ENCODE peak calls at places on chromosomes 4 and X, in nine cellular contexts. One of them, this sample, is unnamed.

GRCh38 chr4:152860057-152860456 is 76.1 kb upstream of the FHDC1 start:
- DNase-seq in iPS DF 6.9: no peak
- DNase-seq in H9: no peak
- DNase-seq in left ventricle myocardium inferior: no peak
- DNase-seq in thoracic aorta: no peak
- DNase-seq in PC-9: no peak
- DNase-seq in GM12878: no peak
- DNase-seq in CD8-positive, alpha-beta T cell: no peak
- DNase-seq in fibroblast of lung: no peak
- DNase-seq in this sample: no peak

GRCh38 chr4:63090641-63091040 is 1318.6 kb downstream of the TECRL start:
- DNase-seq in iPS DF 6.9: no peak
- DNase-seq in H9: no peak
- DNase-seq in left ventricle myocardium inferior: no peak
- DNase-seq in thoracic aorta: no peak
- DNase-seq in PC-9: no peak
- DNase-seq in GM12878: no peak
- DNase-seq in CD8-positive, alpha-beta T cell: no peak
- DNase-seq in fibroblast of lung: no peak
- DNase-seq in this sample: no peak

GRCh38 chr4:73259552-73260140 is 1.0 kb upstream of the ANKRD17 start:
- DNase-seq in iPS DF 6.9: no peak
- DNase-seq in H9: no peak
- DNase-seq in left ventricle myocardium inferior: no peak
- DNase-seq in thoracic aorta: no peak
- DNase-seq in PC-9: no peak
- DNase-seq in GM12878: no peak
- DNase-seq in CD8-positive, alpha-beta T cell: no peak
- DNase-seq in fibroblast of lung: no peak
- DNase-seq in this sample: no peak

GRCh38 chr4:184345573-184345922 is 127.9 kb upstream of the ENPP6 start:
- DNase-seq in iPS DF 6.9: no peak
- DNase-seq in H9: no peak
- DNase-seq in left ventricle myocardium inferior: peak; percentile 58
- DNase-seq in thoracic aorta: no peak
- DNase-seq in PC-9: no peak
- DNase-seq in GM12878: no peak
- DNase-seq in CD8-positive, alpha-beta T cell: no peak
- DNase-seq in fibroblast of lung: peak; percentile 8
- DNase-seq in this sample: peak; percentile 87

GRCh38 chr4:15833801-15834200 is 55.7 kb downstream of the CD38 start:
- DNase-seq in iPS DF 6.9: no peak
- DNase-seq in H9: no peak
- DNase-seq in left ventricle myocardium inferior: no peak
- DNase-seq in thoracic aorta: no peak
- DNase-seq in PC-9: no peak
- DNase-seq in GM12878: no peak
- DNase-seq in CD8-positive, alpha-beta T cell: no peak
- DNase-seq in fibroblast of lung: no peak
- DNase-seq in this sample: no peak

GRCh38 chr4:10578027-10578426 is 106.5 kb downstream of the CLNK start:
- DNase-seq in iPS DF 6.9: no peak
- DNase-seq in H9: no peak
- DNase-seq in left ventricle myocardium inferior: no peak
- DNase-seq in thoracic aorta: no peak
- DNase-seq in PC-9: no peak
- DNase-seq in GM12878: peak; percentile 45
- DNase-seq in CD8-positive, alpha-beta T cell: no peak
- DNase-seq in fibroblast of lung: no peak
- DNase-seq in this sample: no peak

GRCh38 chr4:128386761-128387599 is 99.4 kb upstream of the PGRMC2 start:
- DNase-seq in iPS DF 6.9: no peak
- DNase-seq in H9: no peak
- DNase-seq in left ventricle myocardium inferior: peak; percentile 88
- DNase-seq in thoracic aorta: peak; percentile 69
- DNase-seq in PC-9: peak; percentile 87
- DNase-seq in GM12878: no peak
- DNase-seq in CD8-positive, alpha-beta T cell: no peak
- DNase-seq in fibroblast of lung: peak; percentile 99
- DNase-seq in this sample: peak; percentile 97

GRCh38 chr4:72896515-72896914 is 173.0 kb downstream of the COX18 start:
- DNase-seq in iPS DF 6.9: no peak
- DNase-seq in H9: no peak
- DNase-seq in left ventricle myocardium inferior: no peak
- DNase-seq in thoracic aorta: peak; percentile 10
- DNase-seq in PC-9: no peak
- DNase-seq in GM12878: no peak
- DNase-seq in CD8-positive, alpha-beta T cell: no peak
- DNase-seq in fibroblast of lung: peak; percentile 67
- DNase-seq in this sample: no peak

GRCh38 chrX:68018248-68019203 is 414.8 kb downstream of the OPHN1 start:
- DNase-seq in iPS DF 6.9: peak; percentile 35
- DNase-seq in H9: peak; percentile 68
- DNase-seq in left ventricle myocardium inferior: no peak
- DNase-seq in thoracic aorta: no peak
- DNase-seq in PC-9: peak; percentile 21
- DNase-seq in GM12878: no peak
- DNase-seq in CD8-positive, alpha-beta T cell: no peak
- DNase-seq in fibroblast of lung: peak; percentile 1
- DNase-seq in this sample: no peak

GRCh38 chr4:59455751-59456150 is 1744.4 kb upstream of the ADGRL3 start:
- DNase-seq in iPS DF 6.9: no peak
- DNase-seq in H9: no peak
- DNase-seq in left ventricle myocardium inferior: no peak
- DNase-seq in thoracic aorta: no peak
- DNase-seq in PC-9: no peak
- DNase-seq in GM12878: no peak
- DNase-seq in CD8-positive, alpha-beta T cell: no peak
- DNase-seq in fibroblast of lung: no peak
- DNase-seq in this sample: no peak

GRCh38 chr4:105015750-105016149 is 130.9 kb upstream of the TET2 start:
- DNase-seq in iPS DF 6.9: no peak
- DNase-seq in H9: no peak
- DNase-seq in left ventricle myocardium inferior: no peak
- DNase-seq in thoracic aorta: no peak
- DNase-seq in PC-9: no peak
- DNase-seq in GM12878: no peak
- DNase-seq in CD8-positive, alpha-beta T cell: no peak
- DNase-seq in fibroblast of lung: no peak
- DNase-seq in this sample: no peak

GRCh38 chr4:140151700-140152014 is 2.3 kb downstream of the MAML3 start:
- DNase-seq in iPS DF 6.9: peak; percentile 68
- DNase-seq in H9: peak; percentile 92
- DNase-seq in left ventricle myocardium inferior: peak; percentile 78
- DNase-seq in thoracic aorta: peak; percentile 30
- DNase-seq in PC-9: peak; percentile 82
- DNase-seq in GM12878: no peak
- DNase-seq in CD8-positive, alpha-beta T cell: no peak
- DNase-seq in fibroblast of lung: peak; percentile 87
- DNase-seq in this sample: peak; percentile 68

GRCh38 chr4:8745036-8745827 is 126.4 kb downstream of the HMX1 start:
- DNase-seq in iPS DF 6.9: no peak
- DNase-seq in H9: no peak
- DNase-seq in left ventricle myocardium inferior: no peak
- DNase-seq in thoracic aorta: no peak
- DNase-seq in PC-9: no peak
- DNase-seq in GM12878: no peak
- DNase-seq in CD8-positive, alpha-beta T cell: no peak
- DNase-seq in fibroblast of lung: no peak
- DNase-seq in this sample: no peak

GRCh38 chrX:7120578-7121219 is 26.8 kb upstream of the STS start:
- DNase-seq in iPS DF 6.9: no peak
- DNase-seq in H9: no peak
- DNase-seq in left ventricle myocardium inferior: no peak
- DNase-seq in thoracic aorta: no peak
- DNase-seq in PC-9: peak; percentile 6
- DNase-seq in GM12878: no peak
- DNase-seq in CD8-positive, alpha-beta T cell: no peak
- DNase-seq in fibroblast of lung: peak; percentile 83
- DNase-seq in this sample: no peak

GRCh38 chr4:164621886-164622521 is 131.9 kb upstream of the SMIM31 start:
- DNase-seq in iPS DF 6.9: no peak
- DNase-seq in H9: no peak
- DNase-seq in left ventricle myocardium inferior: no peak
- DNase-seq in thoracic aorta: no peak
- DNase-seq in PC-9: no peak
- DNase-seq in GM12878: no peak
- DNase-seq in CD8-positive, alpha-beta T cell: no peak
- DNase-seq in fibroblast of lung: no peak
- DNase-seq in this sample: no peak

GRCh38 chr4:41866799-41867677 is 68.2 kb upstream of the TMEM33 start:
- DNase-seq in iPS DF 6.9: no peak
- DNase-seq in H9: peak; percentile 57
- DNase-seq in left ventricle myocardium inferior: no peak
- DNase-seq in thoracic aorta: no peak
- DNase-seq in PC-9: no peak
- DNase-seq in GM12878: no peak
- DNase-seq in CD8-positive, alpha-beta T cell: no peak
- DNase-seq in fibroblast of lung: no peak
- DNase-seq in this sample: no peak

GRCh38 chr4:136900706-136901105 is 631.6 kb downstream of the PCDH18 start:
- DNase-seq in iPS DF 6.9: no peak
- DNase-seq in H9: no peak
- DNase-seq in left ventricle myocardium inferior: no peak
- DNase-seq in thoracic aorta: no peak
- DNase-seq in PC-9: no peak
- DNase-seq in GM12878: no peak
- DNase-seq in CD8-positive, alpha-beta T cell: no peak
- DNase-seq in fibroblast of lung: peak; percentile 13
- DNase-seq in this sample: no peak

GRCh38 chr4:735583-735982 is 30.0 kb downstream of the PCGF3 start:
- DNase-seq in iPS DF 6.9: no peak
- DNase-seq in H9: no peak
- DNase-seq in left ventricle myocardium inferior: no peak
- DNase-seq in thoracic aorta: no peak
- DNase-seq in PC-9: no peak
- DNase-seq in GM12878: no peak
- DNase-seq in CD8-positive, alpha-beta T cell: no peak
- DNase-seq in fibroblast of lung: no peak
- DNase-seq in this sample: no peak

GRCh38 chr4:4355302-4355701 is 31.6 kb upstream of the NSG1 start:
- DNase-seq in iPS DF 6.9: no peak
- DNase-seq in H9: no peak
- DNase-seq in left ventricle myocardium inferior: no peak
- DNase-seq in thoracic aorta: no peak
- DNase-seq in PC-9: no peak
- DNase-seq in GM12878: no peak
- DNase-seq in CD8-positive, alpha-beta T cell: no peak
- DNase-seq in fibroblast of lung: no peak
- DNase-seq in this sample: no peak
- H3K4me1 ChIP-seq in iPS DF 6.9: no peaks in the 10 kb centered on the region
- H3K4me1 ChIP-seq in H9: no peaks in the 10 kb centered on the region
- H3K4me1 ChIP-seq in left ventricle myocardium inferior: no peaks in the 10 kb centered on the region
- H3K4me1 ChIP-seq in thoracic aorta: no peaks in the 10 kb centered on the region
- H3K4me1 ChIP-seq in PC-9: no peaks in the 10 kb centered on the region
- H3K4me1 ChIP-seq in GM12878: no peaks in the 10 kb centered on the region
- H3K4me1 ChIP-seq in CD8-positive, alpha-beta T cell: no peaks in the 10 kb centered on the region
- H3K4me1 ChIP-seq in fibroblast of lung: no peaks in the 10 kb centered on the region
- H3K4me1 ChIP-seq in this sample: no peaks in the 10 kb centered on the region

DNA sequence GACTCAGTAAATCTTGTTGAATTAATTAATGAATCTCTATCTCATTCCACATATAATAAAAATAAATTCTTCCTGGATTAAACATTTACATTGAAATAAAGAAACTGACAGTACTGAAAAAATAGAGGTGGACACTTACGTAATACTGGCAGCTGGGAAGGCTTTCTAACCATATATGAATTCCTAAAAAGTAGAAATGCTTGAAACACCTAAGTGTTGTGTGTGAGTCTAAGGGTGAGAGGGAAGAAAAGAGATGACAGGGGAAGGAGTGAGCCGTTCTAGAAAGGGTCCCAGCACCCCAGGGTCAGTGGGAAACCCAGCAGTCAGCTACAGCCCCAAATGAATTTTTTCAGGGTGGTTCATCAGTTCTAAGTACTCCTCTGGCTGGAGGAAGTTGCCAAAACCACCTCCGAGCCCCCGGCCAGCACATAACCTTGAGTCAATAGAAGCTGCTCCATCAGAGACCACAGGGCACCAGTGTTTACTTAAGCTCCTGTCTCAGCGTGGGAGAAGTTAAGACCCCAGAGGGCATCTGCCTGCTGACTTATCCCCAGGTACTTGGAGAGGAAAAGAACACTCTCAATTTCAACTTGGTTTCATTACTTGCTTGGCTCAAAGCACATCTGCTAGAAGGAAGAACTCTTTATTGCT is 18.3 kb downstream of the GAB3 start:
- DNase-seq in iPS DF 6.9: no peak
- DNase-seq in H9: no peak
- DNase-seq in left ventricle myocardium inferior: no peak
- DNase-seq in thoracic aorta: no peak
- DNase-seq in PC-9: no peak
- DNase-seq in GM12878: no peak
- DNase-seq in CD8-positive, alpha-beta T cell: no peak
- DNase-seq in fibroblast of lung: no peak
- DNase-seq in this sample: no peak
- H3K4me1 ChIP-seq in iPS DF 6.9: no peaks in the 10 kb centered on the region
- H3K4me1 ChIP-seq in H9: peaks cover 2% of the 10 kb centered on the region
- H3K4me1 ChIP-seq in left ventricle myocardium inferior: peaks cover 100% of the 10 kb centered on the region
- H3K4me1 ChIP-seq in thoracic aorta: peaks cover 87% of the 10 kb centered on the region
- H3K4me1 ChIP-seq in PC-9: peaks cover 30% of the 10 kb centered on the region
- H3K4me1 ChIP-seq in GM12878: peaks cover 8% of the 10 kb centered on the region
- H3K4me1 ChIP-seq in CD8-positive, alpha-beta T cell: peaks cover 88% of the 10 kb centered on the region
- H3K4me1 ChIP-seq in fibroblast of lung: peaks cover 32% of the 10 kb centered on the region
- H3K4me1 ChIP-seq in this sample: peaks cover 53% of the 10 kb centered on the region

GRCh38 chr4:87080462-87080861 is 140.0 kb downstream of the KLHL8 start:
- DNase-seq in iPS DF 6.9: no peak
- DNase-seq in H9: no peak
- DNase-seq in left ventricle myocardium inferior: no peak
- DNase-seq in thoracic aorta: no peak
- DNase-seq in PC-9: no peak
- DNase-seq in GM12878: no peak
- DNase-seq in CD8-positive, alpha-beta T cell: no peak
- DNase-seq in fibroblast of lung: no peak
- DNase-seq in this sample: no peak
- H3K4me1 ChIP-seq in iPS DF 6.9: peaks cover 3% of the 10 kb centered on the region
- H3K4me1 ChIP-seq in H9: peaks cover 2% of the 10 kb centered on the region
- H3K4me1 ChIP-seq in left ventricle myocardium inferior: peaks cover 97% of the 10 kb centered on the region
- H3K4me1 ChIP-seq in thoracic aorta: peaks cover 46% of the 10 kb centered on the region
- H3K4me1 ChIP-seq in PC-9: no peaks in the 10 kb centered on the region
- H3K4me1 ChIP-seq in GM12878: peaks cover 4% of the 10 kb centered on the region
- H3K4me1 ChIP-seq in CD8-positive, alpha-beta T cell: no peaks in the 10 kb centered on the region
- H3K4me1 ChIP-seq in fibroblast of lung: peaks cover 7% of the 10 kb centered on the region
- H3K4me1 ChIP-seq in this sample: peaks cover 90% of the 10 kb centered on the region

DNA sequence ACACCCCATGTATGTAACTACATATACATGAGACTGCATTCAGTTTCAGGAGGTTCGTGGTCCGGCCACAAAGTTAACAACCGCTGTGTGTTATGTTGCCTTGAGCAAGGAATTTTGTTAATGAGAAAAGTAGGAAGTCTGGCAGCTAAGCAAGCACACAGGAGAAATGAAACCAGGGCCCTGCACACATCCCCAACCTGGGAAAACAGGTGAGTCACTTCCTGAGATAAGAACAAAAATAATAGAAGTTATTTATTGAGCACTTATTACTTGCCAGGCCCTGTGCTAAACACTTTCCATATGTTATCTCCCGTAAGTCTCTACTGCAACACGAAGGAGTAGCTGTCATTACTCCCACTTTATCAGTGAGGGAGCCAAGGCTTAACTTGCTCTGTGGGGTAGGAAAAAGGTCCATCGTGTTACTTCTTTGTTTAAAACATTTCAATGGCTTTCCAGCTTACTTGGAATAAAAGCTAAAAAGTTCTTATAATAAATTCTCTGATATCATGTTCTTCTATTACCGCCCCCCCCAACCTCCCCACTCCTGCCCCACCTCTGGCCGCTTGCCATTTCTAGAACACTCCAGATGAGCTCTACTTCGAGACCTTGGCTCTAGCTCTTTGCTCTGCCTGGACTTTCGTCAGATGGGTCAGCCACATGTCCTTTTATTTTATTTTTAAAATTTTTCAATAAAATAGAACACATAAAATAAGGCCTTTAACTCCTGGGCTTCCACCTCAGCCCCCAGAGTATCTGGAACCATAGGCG is 36.2 kb upstream of the PLAC8 start:
- DNase-seq in iPS DF 6.9: no peak
- DNase-seq in H9: no peak
- DNase-seq in left ventricle myocardium inferior: no peak
- DNase-seq in thoracic aorta: no peak
- DNase-seq in PC-9: peak; percentile 10
- DNase-seq in GM12878: no peak
- DNase-seq in CD8-positive, alpha-beta T cell: no peak
- DNase-seq in fibroblast of lung: no peak
- DNase-seq in this sample: no peak
- H3K4me1 ChIP-seq in iPS DF 6.9: no peaks in the 10 kb centered on the region
- H3K4me1 ChIP-seq in H9: no peaks in the 10 kb centered on the region
- H3K4me1 ChIP-seq in left ventricle myocardium inferior: no peaks in the 10 kb centered on the region
- H3K4me1 ChIP-seq in thoracic aorta: no peaks in the 10 kb centered on the region
- H3K4me1 ChIP-seq in PC-9: peaks cover 22% of the 10 kb centered on the region
- H3K4me1 ChIP-seq in GM12878: peaks cover 3% of the 10 kb centered on the region
- H3K4me1 ChIP-seq in CD8-positive, alpha-beta T cell: peaks cover 10% of the 10 kb centered on the region
- H3K4me1 ChIP-seq in fibroblast of lung: no peaks in the 10 kb centered on the region
- H3K4me1 ChIP-seq in this sample: no peaks in the 10 kb centered on the region